ENCODE peak calls at places on chromosomes 4 and X, in five cellular contexts. P is IMR-90, F is GM12878, B is HepG2, O is K562. H is an unnamed sample.

GRCh38 chr4:73055241-73055897 is 14.1 kb downstream of the COX18 start:
- DNase-seq in B (no peak), F (no peak), O (no peak), P (peak), H (no peak)

GRCh38 chr4:153409412-153409811 is 56.7 kb upstream of the TMEM131L start:
- DNase-seq in B (no peak), P (peak), F (no peak), O (peak), H (no peak)

GRCh38 chr4:183876268-183876934 is 28.7 kb upstream of the STOX2 start:
- DNase-seq in P (peak), B (no peak), O (no peak), F (no peak), H (peak)

GRCh38 chr4:151004222-151004621 is 10.9 kb downstream of the LRBA start:
- DNase-seq in O (no peak), F (no peak), P (peak), B (no peak), H (no peak)

GRCh38 chr4:18012115-18012806 is 9.3 kb downstream of the LCORL start:
- DNase-seq in B (no peak), P (no peak), O (peak), F (no peak), H (no peak)

GRCh38 chr4:1547863-1548637 is 136.1 kb downstream of the FAM53A start:
- DNase-seq in F (no peak), O (no peak), B (no peak), P (no peak), H (no peak)

GRCh38 chr4:14582658-14583057 is 419.6 kb upstream of the CPEB2 start:
- DNase-seq in B (no peak), F (no peak), P (no peak), O (no peak), H (no peak)

GRCh38 chrX:84735025-84735424 is 232.8 kb upstream of the HDX start:
- DNase-seq in P (peak), O (no peak), B (peak), F (no peak), H (no peak)

GRCh38 chrX:103344606-103345005 is 11.7 kb upstream of the TCEAL9 start:
- DNase-seq in P (no peak), B (no peak), O (no peak), F (no peak), H (no peak)

GRCh38 chrX:133953078-133953477 is 32.3 kb downstream of the GPC3 start:
- DNase-seq in F (no peak), B (no peak), O (no peak), P (no peak), H (no peak)

GRCh38 chrX:85109235-85109634 is 105.6 kb downstream of the APOOL start:
- DNase-seq in O (peak), P (no peak), B (peak), F (no peak), H (peak)

GRCh38 chr4:125582302-125582701 is 267.5 kb downstream of the FAT4 start:
- DNase-seq in O (no peak), F (no peak), B (no peak), P (peak), H (no peak)

GRCh38 chr4:142818476-142818875 is 27.6 kb downstream of the INPP4B start:
- DNase-seq in B (no peak), F (no peak), O (no peak), P (no peak), H (no peak)

GRCh38 chr4:117560329-117560728 is 474.0 kb upstream of the NDST3 start:
- DNase-seq in O (no peak), P (peak), B (no peak), F (no peak), H (no peak)

GRCh38 chr4:55111601-55112000 is 13.8 kb downstream of the KDR start:
- DNase-seq in F (no peak), P (no peak), B (no peak), O (no peak), H (no peak)
- TF ChIP-seq RAD21 in F (no peak), P (no peak), B (no peak), O (no peak), H (no peak)

DNA sequence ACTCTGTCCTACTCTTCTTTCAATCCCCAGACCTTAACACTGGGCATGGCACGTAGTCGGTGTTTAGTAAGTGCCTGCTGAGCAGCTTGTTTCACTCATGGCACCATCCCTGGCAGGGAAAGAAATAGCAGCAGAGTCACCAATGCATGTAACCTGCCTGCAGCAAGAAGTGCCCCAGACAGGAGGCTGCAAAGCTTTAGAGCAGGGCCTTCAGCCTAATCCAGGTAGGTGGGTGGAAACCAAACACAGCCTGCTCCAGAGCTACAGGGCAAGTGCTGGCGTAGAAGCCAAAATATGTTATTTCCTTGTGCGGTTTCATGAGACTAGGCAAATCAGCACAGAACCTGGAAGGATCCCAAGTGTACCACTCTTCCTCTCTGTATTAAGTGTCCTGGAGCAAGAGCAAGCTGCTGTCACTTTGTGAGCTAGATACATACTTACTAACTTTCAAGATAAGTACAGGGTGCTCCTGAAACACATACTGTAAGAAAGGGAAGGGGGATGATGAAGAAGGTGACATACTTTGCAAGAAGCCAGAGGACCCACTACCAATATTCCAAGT is 5.5 kb downstream of the PROM1 start:
- DNase-seq in P (no peak), F (no peak), B (no peak), O (no peak), H (no peak)
- TF ChIP-seq BHLHE40 in P (no peak), F (no peak), B (no peak), O (no peak), H (no peak)

GRCh38 chrX:15854080-15854655 is 445 bp downstream of the AP1S2 start:
- DNase-seq in P (no peak), O (peak), F (no peak), B (peak), H (peak)
- TF ChIP-seq RAD21 in P (no peak), O (peak), F (peak), B (no peak), H (no peak)

DNA sequence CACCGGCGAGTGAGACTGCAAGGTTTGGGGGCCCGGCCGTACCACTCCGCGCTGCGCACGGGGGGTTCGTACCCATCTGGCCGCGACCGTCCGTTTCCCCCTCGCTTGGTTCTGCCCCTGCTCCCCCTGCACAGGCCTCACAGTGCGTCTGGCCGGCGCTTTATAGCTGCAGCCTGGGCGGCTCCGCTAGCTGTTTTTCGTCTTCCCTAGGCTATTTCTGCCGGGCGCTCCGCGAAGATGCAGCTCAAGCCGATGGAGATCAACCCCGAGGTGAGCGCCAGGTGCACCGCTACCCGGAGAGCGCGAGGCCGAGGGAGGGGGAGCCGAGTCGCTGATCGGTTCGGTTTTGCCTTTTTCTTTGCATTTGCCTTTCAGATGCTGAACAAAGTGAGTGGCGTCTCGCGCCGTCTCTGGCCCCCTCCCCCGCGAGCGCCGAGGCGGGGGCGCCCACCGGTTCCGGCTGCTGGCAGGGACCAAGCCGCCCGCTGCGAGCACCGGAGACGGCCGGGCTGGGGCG is at the start of gene UCHL1:
- DNase-seq in P (peak), B (no peak), O (no peak), F (no peak), H (peak)
- TF ChIP-seq BHLHE40 in P (peak), B (no peak), O (no peak), F (no peak), H (peak)

DNA sequence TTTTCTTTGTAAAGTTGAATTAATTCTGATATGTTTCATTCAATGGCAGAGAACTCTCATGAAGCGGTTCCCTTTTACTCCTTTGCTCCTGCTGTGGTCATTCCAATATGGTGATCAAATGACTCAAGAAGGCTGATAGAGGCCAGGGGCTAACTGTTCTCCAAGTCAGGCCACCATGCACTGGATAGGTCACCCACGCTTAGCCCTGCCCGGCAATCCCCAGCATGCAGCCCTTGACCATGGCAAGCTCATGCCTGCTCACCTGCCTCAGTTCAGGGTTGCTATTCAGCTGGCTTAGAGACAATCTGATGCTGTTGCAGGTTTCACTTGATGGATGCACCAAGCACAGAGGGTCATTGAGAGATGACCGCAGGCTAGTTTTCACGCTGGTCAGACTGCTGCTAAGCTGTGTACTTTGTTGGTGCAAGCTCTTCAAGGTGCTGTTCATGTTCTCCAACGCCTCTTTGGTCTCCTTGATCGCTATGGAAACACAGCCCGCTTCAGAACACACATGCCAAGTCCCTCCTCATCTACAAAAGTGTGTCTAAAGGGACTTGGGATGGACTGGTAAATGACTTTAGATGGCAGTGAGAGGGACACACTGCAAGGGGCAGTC is 55.2 kb upstream of the FGFBP2 start:
- DNase-seq in F (no peak), O (no peak), P (no peak), B (no peak), H (no peak)
- TF ChIP-seq RAD21 in F (no peak), O (no peak), P (no peak), B (no peak), H (no peak)

GRCh38 chr4:127049506-127049905 is 583.3 kb upstream of the INTU start:
- DNase-seq in F (no peak), B (no peak), O (no peak), P (peak), H (no peak)

DNA sequence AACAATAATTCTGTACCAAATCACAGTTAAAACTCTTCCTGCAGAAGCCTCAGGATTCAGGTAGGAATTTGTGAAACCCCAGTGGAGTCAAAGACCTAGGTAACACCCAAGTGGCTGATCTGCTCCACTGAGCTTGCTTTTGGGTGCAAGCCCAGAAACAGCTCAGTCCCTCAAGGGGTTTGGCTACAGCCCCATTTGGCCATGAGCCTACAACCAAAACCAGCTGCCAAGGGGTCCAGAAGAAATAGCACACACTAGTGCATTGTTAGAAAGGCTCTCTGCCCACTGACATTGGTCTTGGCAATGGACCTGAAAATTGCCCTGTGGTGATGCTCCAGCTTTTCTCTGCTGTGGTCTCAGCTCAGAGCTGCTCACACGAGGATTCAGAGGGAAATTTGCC is 577.4 kb upstream of the INTU start:
- DNase-seq in F (no peak), P (peak), B (no peak), O (no peak), H (no peak)
- TF ChIP-seq BHLHE40 in F (no peak), P (no peak), B (no peak), O (no peak), H (no peak)

GRCh38 chr4:76704133-76704881 is 193.6 kb downstream of the SOWAHB start:
- DNase-seq in P (peak), F (no peak), B (no peak), O (no peak), H (peak)
- TF ChIP-seq RAD21 in P (no peak), F (no peak), B (no peak), O (no peak), H (no peak)

DNA sequence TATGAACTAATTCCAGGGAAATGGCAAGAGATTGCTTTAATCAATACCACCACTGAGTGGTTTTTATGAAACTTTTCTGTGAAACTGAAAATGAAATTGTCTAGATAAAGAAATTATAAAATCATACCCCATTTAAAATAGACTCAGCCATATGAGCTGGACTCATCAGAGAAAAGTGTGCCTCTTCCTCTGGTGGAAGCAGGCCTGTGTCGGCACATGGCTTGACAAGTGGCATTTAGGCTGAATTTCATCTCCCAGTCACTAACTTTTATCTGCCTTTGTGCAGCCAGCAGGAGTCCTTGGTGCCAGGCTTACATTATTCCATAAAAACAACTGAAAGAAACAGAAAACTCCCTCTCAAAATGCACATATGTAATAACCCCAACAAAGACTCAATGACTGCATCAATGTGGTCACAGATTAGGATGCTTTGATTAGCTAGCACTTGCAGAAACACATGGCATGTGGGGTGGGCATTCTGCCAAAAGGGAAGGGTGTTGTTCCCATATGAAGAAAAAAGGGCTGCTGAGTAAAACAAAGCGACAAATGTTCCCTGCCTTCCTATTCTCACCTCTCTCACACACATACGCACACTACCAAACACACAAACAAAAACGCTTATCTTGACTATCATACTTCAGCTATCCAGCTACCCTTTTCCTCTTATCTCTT is 232.3 kb downstream of the PABPC4L start:
- DNase-seq in B (no peak), F (no peak), P (peak), O (peak), H (peak)
- TF ChIP-seq BHLHE40 in B (no peak), F (no peak), P (no peak), O (no peak), H (no peak)

DNA sequence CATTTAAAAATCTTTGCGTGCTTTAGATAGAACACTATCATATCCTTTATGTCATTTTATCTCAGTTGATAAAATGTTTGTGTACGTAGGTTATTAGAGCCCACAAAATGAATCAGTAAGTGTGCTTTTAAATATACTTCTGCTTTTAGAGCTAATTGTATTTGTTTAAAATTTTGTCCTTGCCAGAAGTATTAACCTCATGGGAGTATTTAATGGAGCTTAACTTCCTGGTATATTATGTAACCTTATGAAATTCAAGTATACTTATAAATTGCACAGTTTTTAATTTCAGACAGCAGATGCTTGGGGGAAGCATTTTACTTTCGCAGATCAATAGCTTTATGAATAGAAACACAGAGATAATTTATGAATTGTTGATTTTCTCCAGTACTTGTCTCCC is 90.2 kb downstream of the DIPK2B start:
- DNase-seq in O (no peak), F (no peak), P (no peak), B (no peak), H (no peak)
- TF ChIP-seq RAD21 in O (no peak), F (no peak), P (no peak), B (no peak), H (no peak)

DNA sequence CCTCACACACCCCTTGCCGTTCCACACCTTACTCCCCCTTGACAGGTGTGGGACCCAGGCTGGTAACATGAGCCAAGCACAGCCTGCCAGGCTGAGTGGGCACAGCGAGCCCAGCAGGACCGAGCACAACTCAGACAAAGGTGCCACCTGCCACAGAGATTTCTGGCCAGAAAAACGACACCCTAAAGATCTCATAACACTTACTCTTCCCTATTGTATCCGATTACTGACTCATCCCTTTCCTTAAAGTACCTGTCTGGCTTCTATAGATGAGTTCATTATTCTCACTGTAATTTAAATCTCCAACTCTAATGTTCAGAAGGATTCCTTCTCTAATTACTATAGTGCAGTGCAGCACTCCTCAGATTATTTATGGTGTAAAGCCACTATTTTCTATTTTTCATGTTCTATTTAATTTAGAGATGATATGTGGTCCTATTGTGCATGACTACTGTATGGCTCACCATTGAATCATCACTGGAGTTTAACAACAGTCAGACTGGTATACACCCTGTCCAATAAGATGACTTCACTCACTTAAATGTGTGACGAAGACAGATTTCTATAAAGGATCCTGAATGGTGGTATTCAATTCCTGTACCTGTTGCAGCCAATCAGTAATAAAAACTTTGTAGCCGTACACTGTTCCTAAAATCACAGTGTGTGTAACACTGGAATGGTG is 7.6 kb upstream of the SYTL5 start:
- DNase-seq in F (no peak), O (no peak), P (peak), B (no peak), H (no peak)
- TF ChIP-seq BHLHE40 in F (no peak), O (no peak), P (no peak), B (no peak), H (no peak)